ENCODE peak calls at places on chromosomes 12 and 14, in four cellular contexts. Z, N, I and T are unnamed samples.

GRCh38 chr12:64332296-64332695 is 58.3 kb downstream of the C12orf56 start:
- DNase-seq in Z (no peak), I (no peak), N (no peak), T (no peak)

GRCh38 chr14:94932589-94932988 is 162.7 kb upstream of the GSC start:
- DNase-seq in Z (no peak), I (no peak), N (no peak), T (no peak)

GRCh38 chr12:29316772-29317171 is 64.2 kb downstream of the ERGIC2 start:
- DNase-seq in I (no peak), Z (no peak), N (no peak), T (no peak)

GRCh38 chr12:51351913-51352532 is 5.5 kb upstream of the CELA1 start:
- DNase-seq in I (peak; percentile 90), Z (no peak), N (peak; percentile 64), T (peak; percentile 38)

GRCh38 chr14:101063121-101063520 is 159.6 kb upstream of the RTL1 start:
- DNase-seq in N (no peak), Z (no peak), I (no peak), T (no peak)

GRCh38 chr12:122523846-122524718 is 2.7 kb downstream of the RSRC2 start:
- DNase-seq in I (no peak), Z (no peak), N (no peak), T (no peak)

GRCh38 chr12:43105426-43105981 is 446.5 kb downstream of the ADAMTS20 start:
- DNase-seq in N (no peak), Z (no peak), I (no peak), T (peak; percentile 17)

GRCh38 chr12:53941750-53942149 is 3.1 kb downstream of the HOXC13 start:
- DNase-seq in N (no peak), Z (no peak), I (peak; percentile 32), T (no peak)

GRCh38 chr14:103949386-103949785 is 7.1 kb upstream of the RD3L start:
- DNase-seq in N (no peak), Z (no peak), I (no peak), T (no peak)

GRCh38 chr14:65832431-65833253 is 420.1 kb downstream of the FUT8 start:
- DNase-seq in N (no peak), Z (no peak), I (no peak), T (peak; percentile 32)

GRCh38 chr12:6205144-6205539 is 4.9 kb downstream of the CD9 start:
- DNase-seq in N (no peak), I (peak; percentile 65), Z (no peak), T (no peak)

GRCh38 chr12:6638305-6638704 is 2.5 kb upstream of the LPAR5 start:
- DNase-seq in Z (no peak), I (no peak), N (no peak), T (no peak)

GRCh38 chr12:7994731-7995205 is 37.7 kb upstream of the FOXJ2 start:
- DNase-seq in Z (no peak), N (no peak), I (no peak), T (no peak)

GRCh38 chr14:61505815-61506809 is 184.7 kb downstream of the PRKCH start:
- DNase-seq in N (no peak), I (no peak), Z (no peak), T (no peak)

GRCh38 chr12:68856510-68856909 is 48.5 kb downstream of the MDM2 start:
- DNase-seq in I (no peak), Z (no peak), N (no peak), T (no peak)

GRCh38 chr12:48004039-48004940 is at the start of gene COL2A1:
- DNase-seq in N (no peak), I (peak; percentile 88), Z (no peak), T (peak; percentile 75)

GRCh38 chr12:100184549-100184948 is 16.1 kb upstream of the ACTR6 start:
- DNase-seq in I (no peak), Z (no peak), N (no peak), T (no peak)

GRCh38 chr14:98909251-98909944 is 362.6 kb downstream of the BCL11B start:
- DNase-seq in Z (no peak), N (no peak), I (no peak), T (no peak)

GRCh38 chr12:115255257-115255656 is 571.3 kb upstream of the TBX3 start:
- DNase-seq in Z (no peak), N (no peak), I (no peak), T (peak; percentile 51)

GRCh38 chr12:107118624-107119023 is 25.3 kb upstream of the CRY1 start:
- DNase-seq in Z (no peak), I (no peak), N (no peak), T (no peak)

GRCh38 chr12:4111010-4111409 is 162.6 kb upstream of the CCND2 start:
- DNase-seq in N (no peak), I (no peak), Z (no peak), T (no peak)

GRCh38 chr14:51081712-51082111 is 13.2 kb downstream of the TRIM9 start:
- DNase-seq in Z (no peak), N (no peak), I (no peak), T (no peak)

GRCh38 chr14:49852351-49853157 is at the start of gene NEMF:
- DNase-seq in Z (peak; percentile 92), I (peak; percentile 91), N (peak; percentile 79), T (peak; percentile 84)

GRCh38 chr14:50403433-50403832 is 6.8 kb upstream of the CDKL1 start:
- DNase-seq in I (no peak), Z (no peak), N (peak; percentile 11), T (no peak)

GRCh38 chr12:93016752-93017350 is 87.8 kb upstream of the EEA1 start:
- DNase-seq in I (no peak), N (no peak), Z (no peak), T (no peak)

GRCh38 chr14:83777516-83777915 is 1752.4 kb upstream of the FLRT2 start:
- DNase-seq in Z (no peak), I (no peak), N (no peak), T (no peak)

GRCh38 chr14:104350463-104351185 is 212.2 kb downstream of the KIF26A start:
- DNase-seq in I (no peak), Z (no peak), N (no peak), T (peak; percentile 55)

GRCh38 chr14:64215978-64216377 is 78.2 kb downstream of the ESR2 start:
- DNase-seq in N (no peak), I (no peak), Z (no peak), T (no peak)

GRCh38 chr14:89233184-89233583 is 183.8 kb downstream of the FOXN3 start:
- DNase-seq in N (no peak), I (no peak), Z (no peak), T (no peak)

GRCh38 chr12:59040651-59041050 is 120.3 kb upstream of the LRIG3 start:
- DNase-seq in N (no peak), Z (no peak), I (no peak), T (no peak)

GRCh38 chr14:20707622-20708021 is 19.1 kb downstream of the ANG start:
- DNase-seq in N (no peak), Z (no peak), I (no peak), T (no peak)

GRCh38 chr12:49364989-49365388 is 2.3 kb upstream of the SPATS2 start:
- DNase-seq in I (no peak), Z (no peak), N (no peak), T (no peak)

GRCh38 chr12:116687888-116688287 is 50.0 kb downstream of the SPRING1 start:
- DNase-seq in I (peak; percentile 92), Z (no peak), N (peak; percentile 55), T (peak; percentile 67)

GRCh38 chr12:116691205-116691604 is 46.7 kb downstream of the SPRING1 start:
- DNase-seq in Z (no peak), I (no peak), N (no peak), T (no peak)

GRCh38 chr12:116689586-116689985 is 48.3 kb downstream of the SPRING1 start:
- DNase-seq in Z (no peak), N (no peak), I (no peak), T (no peak)

GRCh38 chr12:116691636-116692035 is 46.2 kb downstream of the SPRING1 start:
- DNase-seq in Z (no peak), N (no peak), I (no peak), T (no peak)

GRCh38 chr12:116690016-116690709 is 47.7 kb downstream of the SPRING1 start:
- DNase-seq in I (no peak), N (no peak), Z (no peak), T (peak; percentile 43)
- TF ChIP-seq NRF1 in I (no peak), N (no peak), Z (no peak), T (no peak)

DNA sequence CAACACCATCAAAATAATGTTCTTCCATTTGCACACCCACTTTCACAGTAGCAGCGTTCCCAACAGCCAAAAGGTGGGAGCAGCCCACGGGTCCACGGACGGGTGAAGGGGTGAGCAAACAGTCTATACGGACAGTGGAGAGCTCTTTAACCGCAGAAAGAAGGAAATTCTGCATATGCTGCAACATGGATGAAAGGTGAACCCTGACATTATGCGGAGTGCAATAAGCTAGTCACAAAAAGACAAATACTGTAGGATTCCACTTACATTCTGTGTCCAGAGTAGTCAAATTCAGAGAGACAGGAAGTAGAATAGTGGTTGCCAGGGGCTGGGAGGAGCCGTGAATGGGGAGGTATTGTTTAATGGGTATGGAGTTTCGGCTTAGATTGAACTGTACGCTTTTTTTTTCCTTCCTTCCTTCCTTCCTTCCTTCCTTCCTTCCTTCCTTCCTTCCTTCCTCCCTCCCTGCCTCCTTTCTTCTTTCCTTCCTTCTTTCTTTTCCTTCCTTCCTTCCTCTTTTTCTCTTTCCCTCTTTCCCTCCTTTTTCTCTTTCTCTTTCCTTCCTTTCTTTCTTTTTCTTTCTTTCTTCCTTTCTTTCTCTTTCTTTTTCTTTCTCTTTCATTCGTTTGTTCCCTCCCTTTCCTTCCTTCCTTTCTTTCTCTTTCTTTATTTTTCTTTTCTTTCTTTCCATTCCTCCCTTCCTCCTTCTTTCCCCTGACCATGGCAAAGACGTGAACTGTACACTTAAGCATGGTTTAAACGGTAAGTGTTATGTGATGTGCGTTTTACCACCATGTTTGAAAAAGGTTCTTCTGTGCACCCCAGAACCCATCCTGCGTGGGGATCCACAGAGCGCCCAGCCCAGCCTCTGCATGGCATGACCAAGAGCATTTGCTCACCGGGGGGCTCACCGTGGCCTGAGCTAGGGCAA is 15.9 kb upstream of the ANKRD9 start:
- DNase-seq in I (no peak), N (no peak), Z (peak; percentile 27), T (no peak)
- TF ChIP-seq MAX in I (no peak), N (no peak), Z (no peak), T (no peak)

GRCh38 chr14:23703027-23703426 is 66.9 kb downstream of the DHRS2 start:
- DNase-seq in N (no peak), I (no peak), Z (no peak), T (no peak)
- TF ChIP-seq NRF1 in N (no peak), I (no peak), Z (no peak), T (no peak)

GRCh38 chr12:113427882-113428281 is 5.7 kb downstream of the SDSL start:
- DNase-seq in I (no peak), N (no peak), Z (no peak), T (no peak)

GRCh38 chr12:113422929-113423669 is 919 bp downstream of the SDSL start:
- DNase-seq in I (no peak), N (no peak), Z (no peak), T (no peak)

GRCh38 chr12:113428482-113428881 is 6.3 kb downstream of the SDSL start:
- DNase-seq in I (no peak), Z (no peak), N (no peak), T (no peak)

GRCh38 chr12:113424915-113425823 is 3.0 kb downstream of the SDSL start:
- DNase-seq in N (peak; percentile 69), I (peak; percentile 94), Z (no peak), T (peak; percentile 78)

DNA sequence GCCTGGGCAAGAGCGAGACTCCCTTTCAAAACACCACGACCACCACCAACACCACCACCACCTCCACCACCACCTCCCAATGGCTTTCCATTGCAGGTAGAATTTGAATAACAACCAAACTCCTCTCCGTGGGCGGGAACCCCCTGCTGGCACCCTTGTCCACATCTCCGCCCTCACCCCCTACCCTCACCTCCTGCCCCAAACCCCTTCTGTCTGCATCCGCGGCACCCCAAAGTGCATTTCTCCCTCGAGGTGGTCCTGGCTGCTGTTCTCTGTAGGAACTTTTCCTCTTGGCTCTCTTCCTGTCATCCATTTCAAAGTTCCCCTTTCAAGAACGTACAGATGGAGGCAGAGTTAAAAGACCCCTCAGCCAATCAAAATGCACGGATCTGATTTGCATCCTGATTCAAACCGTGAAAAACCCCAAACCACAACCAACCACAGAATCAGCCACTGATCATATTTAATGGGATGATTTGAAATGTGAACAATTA is 3.8 kb downstream of the SDSL start:
- DNase-seq in N (no peak), I (peak; percentile 81), Z (peak; percentile 25), T (no peak)
- TF ChIP-seq MAX in N (no peak), I (no peak), Z (no peak), T (no peak)